ENCODE peak calls at places on chromosomes 7 and 10, in four cellular contexts. A is K562, W is HepG2, E is SK-N-SH. N is an unnamed sample.

GRCh38 chr10:14736043-14736442 is 38.7 kb downstream of the FAM107B start:
- DNase-seq in A (no peak), E (no peak), W (no peak), N (no peak)

GRCh38 chr7:32453286-32454011 is 36.7 kb downstream of the LSM5 start:
- DNase-seq in A (no peak), E (no peak), W (no peak), N (no peak)

GRCh38 chr10:112565434-112566053 is 118.5 kb downstream of the VTI1A start:
- DNase-seq in E (peak), W (peak), A (peak), N (peak)

GRCh38 chr10:65313406-65313805 is 1612.4 kb upstream of the LRRTM3 start:
- DNase-seq in A (no peak), E (no peak), W (no peak), N (no peak)

GRCh38 chr10:48455055-48455391 is 148.5 kb downstream of the MAPK8 start:
- DNase-seq in E (no peak), W (no peak), A (no peak), N (no peak)

GRCh38 chr7:95205821-95206220 is 118.5 kb downstream of the PON1 start:
- DNase-seq in E (no peak), W (no peak), A (no peak), N (no peak)

GRCh38 chr7:156175003-156175402 is 362.7 kb upstream of the SHH start:
- DNase-seq in E (no peak), W (no peak), A (no peak), N (no peak)

GRCh38 chr10:77027576-77027975 is 610.0 kb downstream of the KCNMA1 start:
- DNase-seq in E (no peak), W (no peak), A (no peak), N (no peak)

GRCh38 chr7:44284216-44284615 is 41.2 kb downstream of the CAMK2B start:
- DNase-seq in E (peak), A (no peak), W (no peak), N (peak)

GRCh38 chr10:130713731-130714130 is 577.5 kb downstream of the GLRX3 start:
- DNase-seq in W (no peak), A (no peak), E (no peak), N (no peak)

GRCh38 chr10:18582803-18583202 is 68.6 kb downstream of the NSUN6 start:
- DNase-seq in W (no peak), A (no peak), E (no peak), N (no peak)
- TF ChIP-seq USF2 in W (no peak), A (no peak), E (no peak), N (no peak)

GRCh38 chr7:103809229-103809994 is 180.0 kb downstream of the RELN start:
- DNase-seq in A (no peak), E (no peak), W (no peak), N (no peak)

GRCh38 chr7:103799298-103799697 is 190.2 kb downstream of the RELN start:
- DNase-seq in E (no peak), A (no peak), W (no peak), N (no peak)

GRCh38 chr7:103805376-103805775 is 184.1 kb downstream of the RELN start:
- DNase-seq in W (no peak), E (no peak), A (no peak), N (no peak)

GRCh38 chr7:103797647-103798307 is 191.7 kb downstream of the RELN start:
- DNase-seq in W (no peak), A (no peak), E (no peak), N (no peak)

DNA sequence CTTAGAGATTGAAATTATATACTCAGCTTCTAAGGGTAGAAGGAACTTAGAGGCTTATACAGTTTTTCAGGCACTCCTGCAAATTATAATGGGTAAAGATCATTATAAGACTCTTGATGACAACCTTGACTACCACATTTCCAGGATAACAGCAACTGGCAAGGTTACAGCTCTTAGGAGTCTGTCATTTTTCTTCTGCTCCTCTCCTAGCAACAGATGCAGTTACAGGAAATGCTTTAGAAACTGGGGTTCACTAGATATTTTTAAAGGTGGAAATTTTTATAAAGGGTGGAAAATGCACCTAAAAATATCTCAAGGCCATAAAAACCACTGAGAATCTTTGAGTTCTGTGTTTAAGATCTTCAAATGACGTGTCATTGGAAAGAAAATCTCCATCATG is 185.8 kb downstream of the RELN start:
- DNase-seq in E (no peak), W (no peak), A (no peak), N (no peak)
- TF ChIP-seq FOXJ3 in E (no peak), W (no peak), A (no peak), N (no peak)

GRCh38 chr7:77409005-77409738 is 7.0 kb downstream of the GSAP start:
- DNase-seq in E (no peak), W (peak), A (no peak), N (no peak)
- TF ChIP-seq USF2 in E (no peak), W (no peak), A (no peak), N (no peak)

GRCh38 chr7:26034386-26034785 is 117.6 kb upstream of the NFE2L3 start:
- DNase-seq in A (no peak), W (no peak), E (no peak), N (no peak)
- TF ChIP-seq FOXJ3 in A (no peak), W (no peak), E (no peak), N (no peak)

GRCh38 chr10:8430321-8430720 is 375.8 kb downstream of the GATA3 start:
- DNase-seq in W (no peak), A (no peak), E (no peak), N (no peak)

GRCh38 chr10:8420182-8420581 is 365.7 kb downstream of the GATA3 start:
- DNase-seq in E (no peak), A (no peak), W (no peak), N (no peak)

GRCh38 chr10:8428654-8429053 is 374.2 kb downstream of the GATA3 start:
- DNase-seq in W (no peak), A (no peak), E (no peak), N (peak)

DNA sequence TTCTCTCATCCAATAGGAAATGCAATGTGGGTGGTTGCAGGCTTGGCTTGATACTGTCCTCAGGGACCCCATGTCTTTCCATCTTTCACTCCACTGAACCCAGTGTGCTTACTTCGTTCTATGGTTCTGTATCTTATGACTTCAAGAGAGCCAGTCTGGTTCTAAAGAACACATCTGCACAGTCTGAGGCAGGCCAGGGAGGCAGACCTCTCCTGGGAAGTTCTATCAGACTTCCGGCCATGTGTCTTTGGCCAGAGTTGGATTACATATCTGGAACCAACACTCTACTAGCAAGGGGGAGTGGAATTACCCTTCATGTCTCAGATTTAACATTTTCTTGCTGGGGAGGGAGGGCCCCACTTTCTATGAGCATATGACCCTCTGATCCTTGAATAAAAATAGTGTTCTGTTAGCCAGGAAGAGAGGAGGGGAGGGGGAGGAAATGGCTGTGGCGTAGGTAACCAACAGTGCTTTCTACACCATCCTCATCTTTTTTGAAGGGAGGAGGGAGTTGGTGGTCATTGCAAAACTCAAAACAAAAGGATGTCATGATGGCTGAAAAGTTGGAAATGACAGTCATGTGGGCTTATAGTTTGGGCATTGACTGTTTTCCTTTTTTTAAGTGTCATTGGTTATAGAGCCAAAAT is 370.2 kb downstream of the GATA3 start:
- DNase-seq in E (no peak), W (no peak), A (no peak), N (no peak)
- TF ChIP-seq USF2 in E (no peak), W (no peak), A (no peak), N (no peak)

GRCh38 chr10:27513451-27514191 is 9.5 kb downstream of the RAB18 start:
- DNase-seq in A (no peak), W (no peak), E (no peak), N (no peak)

GRCh38 chr10:27514243-27514642 is 10.1 kb downstream of the RAB18 start:
- DNase-seq in W (no peak), E (no peak), A (no peak), N (no peak)

GRCh38 chr10:27512548-27512947 is 8.4 kb downstream of the RAB18 start:
- DNase-seq in E (no peak), W (no peak), A (no peak), N (no peak)

DNA sequence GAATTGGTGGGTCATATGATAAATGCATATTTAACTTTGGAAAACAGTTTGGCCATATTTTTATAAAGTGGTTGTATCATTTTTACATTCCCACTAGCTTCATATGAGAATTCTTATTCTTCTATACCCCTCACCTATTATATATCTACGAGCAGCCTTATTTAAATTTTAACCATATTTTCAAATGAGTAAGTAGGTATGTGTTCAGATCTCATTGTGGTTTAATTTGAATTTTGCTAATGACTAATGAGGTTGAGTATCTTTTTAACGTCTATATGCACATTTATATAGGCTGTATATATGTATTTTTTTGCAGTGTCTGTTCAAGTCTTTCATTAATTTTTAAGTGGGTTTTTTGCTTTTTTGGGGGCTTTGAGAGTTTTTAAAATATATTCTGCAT is 14.2 kb downstream of the RAB18 start:
- DNase-seq in E (no peak), A (no peak), W (no peak), N (no peak)
- TF ChIP-seq FOXJ3 in E (no peak), A (no peak), W (no peak), N (no peak)

DNA sequence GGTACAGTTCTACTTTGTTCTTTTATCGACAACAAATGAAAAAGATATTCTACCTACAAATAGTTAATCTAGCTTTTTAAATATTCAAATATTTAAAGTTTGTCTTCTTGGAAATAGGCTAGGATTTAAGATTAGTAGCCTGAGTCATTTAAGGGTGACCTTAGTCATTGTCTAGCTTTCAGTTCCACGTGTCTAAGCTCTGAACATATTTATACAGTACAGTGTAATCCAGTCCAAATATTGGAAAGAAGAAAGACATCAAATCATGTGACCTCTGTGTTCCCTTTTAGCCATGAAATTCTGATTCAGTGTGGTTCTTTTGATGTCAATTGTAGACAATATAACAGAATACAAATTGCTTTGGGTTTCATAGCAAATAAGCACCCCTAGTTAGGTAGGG is 121.1 kb downstream of the MALRD1 start:
- DNase-seq in A (no peak), W (peak), E (no peak), N (no peak)
- TF ChIP-seq USF2 in A (no peak), W (no peak), E (no peak), N (no peak)